ENCODE peak calls at places on chromosomes 6 and 20, in ten cellular contexts. F, V, A, T, M, C, U, O, D and B are unnamed samples.

GRCh38 chr6:85357651-85358050 is 92.2 kb upstream of the NT5E start:
- DNase-seq in A (no peak), T (no peak), C (no peak), F (no peak), D (no peak), M (no peak), U (no peak), O (no peak), V (no peak), B (no peak)

GRCh38 chr6:113564401-113565161 is 292.6 kb upstream of the MARCKS start:
- DNase-seq in V (peak), F (no peak), M (no peak), D (peak), A (peak), T (no peak), O (peak), U (peak), C (peak), B (peak)

GRCh38 chr6:97705568-97705967 is 422.6 kb upstream of the MMS22L start:
- DNase-seq in M (no peak), D (no peak), O (no peak), C (peak), T (peak), V (peak), F (no peak), U (peak), A (peak), B (no peak)

GRCh38 chr20:46056027-46056833 is 27.2 kb downstream of the SLC12A5 start:
- DNase-seq in C (no peak), M (no peak), D (no peak), O (no peak), U (no peak), F (no peak), V (no peak), A (no peak), T (no peak), B (no peak)

GRCh38 chr6:163533443-163533842 is 118.9 kb downstream of the QKI start:
- DNase-seq in M (no peak), D (no peak), T (no peak), U (peak), V (no peak), A (peak), C (peak), F (no peak), O (peak), B (no peak)

GRCh38 chr6:36793913-36794703 is 45.1 kb downstream of the CPNE5 start:
- DNase-seq in D (no peak), M (no peak), C (no peak), U (no peak), A (no peak), V (no peak), T (peak), F (no peak), O (no peak), B (no peak)

GRCh38 chr6:55239099-55239498 is 64.8 kb downstream of the HCRTR2 start:
- DNase-seq in M (no peak), D (no peak), C (peak), O (peak), A (peak), T (no peak), F (no peak), V (no peak), U (no peak), B (no peak)

GRCh38 chr6:25100288-25100687 is 164.5 kb upstream of the RIPOR2 start:
- DNase-seq in U (peak), O (no peak), A (peak), V (no peak), F (no peak), T (no peak), C (no peak), M (no peak), D (no peak), B (no peak)

GRCh38 chr6:44696099-44696498 is 308.6 kb downstream of the CDC5L start:
- DNase-seq in M (no peak), U (peak), A (peak), V (no peak), O (peak), D (no peak), F (no peak), T (no peak), C (peak), B (no peak)

GRCh38 chr20:57399587-57400261 is 8.5 kb downstream of the RBM38 start:
- DNase-seq in O (peak), V (no peak), D (peak), F (peak), U (no peak), T (peak), A (no peak), C (no peak), M (no peak), B (peak)

GRCh38 chr20:58640446-58640845 is 10.6 kb upstream of the STX16 start:
- DNase-seq in D (no peak), A (peak), F (no peak), M (no peak), T (no peak), V (no peak), O (no peak), U (peak), C (peak), B (no peak)

GRCh38 chr20:14142964-14143627 is 147.8 kb downstream of the MACROD2 start:
- DNase-seq in V (no peak), A (peak), D (no peak), U (peak), O (peak), F (no peak), C (peak), M (no peak), T (no peak), B (no peak)

GRCh38 chr6:109153752-109154151 is 58.4 kb downstream of the CEP57L1 start:
- DNase-seq in A (no peak), T (no peak), M (no peak), V (no peak), C (no peak), U (no peak), O (no peak), F (no peak), D (no peak), B (no peak)

GRCh38 chr6:36848658-36849441 is 9.6 kb upstream of the CPNE5 start:
- DNase-seq in O (peak), T (no peak), F (no peak), U (peak), C (peak), V (peak), A (peak), M (no peak), D (peak), B (no peak)

GRCh38 chr6:131519670-131520436 is 53.2 kb upstream of the ARG1 start:
- DNase-seq in V (peak), U (peak), C (peak), D (peak), M (no peak), O (peak), A (peak), T (peak), F (peak), B (peak)

GRCh38 chr6:41909727-41910126 is 11.2 kb downstream of the MED20 start:
- DNase-seq in M (no peak), A (no peak), T (no peak), F (no peak), C (no peak), U (no peak), V (no peak), O (no peak), D (no peak), B (no peak)

GRCh38 chr6:93849857-93850256 is 430.5 kb upstream of the EPHA7 start:
- DNase-seq in M (no peak), O (no peak), V (no peak), A (no peak), U (no peak), D (no peak), F (no peak), T (no peak), C (no peak), B (no peak)

GRCh38 chr6:35663447-35664235 is 25.1 kb downstream of the FKBP5 start:
- DNase-seq in C (peak), D (no peak), M (no peak), O (peak), U (peak), V (no peak), A (peak), F (no peak), T (peak), B (no peak)